ENCODE peak calls at places on chromosomes 16 and 17, in four cellular contexts. Q is stimulated activated memory B cell treated with anti-CD40 and anti-IgM and Interleukin-4, amounts not matched to agents 10 μg/mL and 1 μg/mL and 100 μg/mL, for 72 hours; S is stimulated activated naive CD8-positive, alpha-beta T cell treated with anti-CD3 and anti-CD28 coated beads, Interleukin-15, Interleukin-2, amounts not matched to agents 100 U/mL and 50 U/mL, for 24 hours; O is sciatic nerve. W is an unnamed sample.

GRCh38 chr17:70906808-70907207 is 737.5 kb downstream of the KCNJ2 start:
- ATAC-seq in Q (no peak), O (no peak), S (no peak), W (no peak)

GRCh38 chr17:46935658-46936266 is 12.8 kb downstream of the GOSR2 start:
- ATAC-seq in S (no peak), O (no peak), Q (no peak), W (peak; percentile 73)

GRCh38 chr17:68302666-68303065 is 11.4 kb downstream of the ARSG start:
- ATAC-seq in Q (no peak), S (no peak), O (peak; percentile 71), W (no peak)

GRCh38 chr16:14514967-14515366 is 115.1 kb downstream of the PARN start:
- ATAC-seq in S (no peak), Q (no peak), O (no peak), W (no peak)

GRCh38 chr16:87724490-87725291 is 41.1 kb downstream of the KLHDC4 start:
- ATAC-seq in Q (peak; percentile 81), S (peak; percentile 25), O (no peak), W (no peak)

GRCh38 chr17:65048441-65048840 is 8.1 kb downstream of the GNA13 start:
- ATAC-seq in Q (no peak), S (no peak), O (no peak), W (no peak)

GRCh38 chr16:81333356-81333755 is 18.6 kb downstream of the GAN start:
- ATAC-seq in S (no peak), O (no peak), Q (no peak), W (no peak)

GRCh38 chr16:74909665-74910064 is 75.3 kb downstream of the WDR59 start:
- ATAC-seq in Q (no peak), S (no peak), O (no peak), W (no peak)

GRCh38 chr17:2253768-2254406 is 49.7 kb downstream of the SMG6 start:
- ATAC-seq in O (no peak), S (peak; percentile 90), Q (peak; percentile 93), W (no peak)

GRCh38 chr17:82863941-82864720 is 24.3 kb upstream of the ZNF750 start:
- ATAC-seq in O (no peak), S (peak; percentile 94), Q (peak; percentile 96), W (no peak)

GRCh38 chr17:35025541-35025940 is 38.0 kb downstream of the RFFL start:
- ATAC-seq in Q (no peak), S (no peak), O (no peak), W (no peak)

GRCh38 chr16:71552698-71553503 is 24.0 kb downstream of the TAT start:
- ATAC-seq in Q (no peak), O (no peak), S (no peak), W (no peak)

GRCh38 chr16:3256146-3256875 is at the start of gene MEFV:
- ATAC-seq in Q (no peak), S (no peak), O (peak; percentile 52), W (peak; percentile 40)

GRCh38 chr16:89855301-89855945 is 18.0 kb upstream of the TCF25 start:
- ATAC-seq in S (no peak), Q (no peak), O (peak; percentile 12), W (peak; percentile 43)

GRCh38 chr17:72373910-72374741 is 253.3 kb downstream of the SOX9 start:
- ATAC-seq in O (no peak), S (no peak), Q (no peak), W (no peak)

GRCh38 chr16:86018487-86018886 is 119.5 kb downstream of the IRF8 start:
- ATAC-seq in O (peak; percentile 62), Q (peak; percentile 77), S (peak; percentile 71), W (peak; percentile 80)

GRCh38 chr16:58638148-58639036 is 8.8 kb upstream of the CNOT1 start:
- ATAC-seq in O (peak; percentile 85), Q (no peak), S (no peak), W (peak; percentile 41)

W was measured in gastroesophageal sphincter.